ENCODE peak calls at places on chromosome 12, in eight cellular contexts. N is neural progenitor cell, W is adipocyte, O is IMR-90, G is HepG2, A is endodermal cell, H is SK-N-SH, J is GM23248. P is an unnamed sample.

GRCh38 chr12:53483225-53483978 is 15.9 kb downstream of the MAP3K12 start:
- DNase-seq in N (no peak), G (no peak), H (no peak), A (peak), O (no peak), W (no peak), J (no peak), P (no peak)

GRCh38 chr12:120394483-120395367 is 25.8 kb upstream of the MSI1 start:
- DNase-seq in W (no peak), O (no peak), J (no peak), A (peak), H (no peak), G (no peak), N (peak), P (no peak)

GRCh38 chr12:87266305-87266704 is 762.9 kb downstream of the C12orf50 start:
- DNase-seq in H (no peak), A (no peak), O (no peak), G (peak), J (peak), N (peak), W (no peak), P (no peak)

GRCh38 chr12:8996682-8997405 is 7.5 kb downstream of the KLRG1 start:
- DNase-seq in O (peak), A (no peak), G (no peak), J (peak), N (no peak), H (no peak), W (peak), P (no peak)

GRCh38 chr12:57899010-57899662 is 42.2 kb upstream of the ATP23 start:
- DNase-seq in G (no peak), H (no peak), W (peak), J (peak), A (peak), O (peak), N (no peak), P (no peak)

GRCh38 chr12:70507442-70507841 is 129.8 kb downstream of the PTPRB start:
- DNase-seq in W (no peak), J (no peak), N (no peak), O (no peak), H (no peak), A (no peak), G (no peak), P (no peak)

GRCh38 chr12:21354641-21355040 is 18.1 kb upstream of the IAPP start:
- DNase-seq in J (no peak), N (no peak), W (no peak), G (no peak), A (no peak), H (no peak), O (no peak), P (no peak)

GRCh38 chr12:108610336-108610815 is 12.5 kb upstream of the TMEM119 start:
- DNase-seq in A (no peak), N (no peak), J (no peak), G (no peak), W (no peak), O (no peak), H (no peak), P (no peak)

GRCh38 chr12:96233941-96234461 is 39.8 kb downstream of the ELK3 start:
- DNase-seq in N (no peak), W (no peak), G (no peak), O (peak), H (peak), A (peak), J (peak), P (no peak)

GRCh38 chr12:70557583-70558263 is 79.5 kb downstream of the PTPRB start:
- DNase-seq in W (no peak), H (no peak), O (no peak), N (no peak), G (peak), J (no peak), A (no peak), P (no peak)

GRCh38 chr12:111386891-111387290 is 18.0 kb upstream of the PHETA1 start:
- DNase-seq in J (peak), O (no peak), W (no peak), G (no peak), A (no peak), N (no peak), H (no peak), P (no peak)

GRCh38 chr12:65734226-65734625 is 90.1 kb upstream of the HMGA2 start:
- DNase-seq in G (no peak), O (no peak), H (no peak), J (no peak), A (peak), N (no peak), W (no peak), P (no peak)

GRCh38 chr12:65728913-65729793 is 95.1 kb upstream of the HMGA2 start:
- DNase-seq in H (no peak), W (peak), A (peak), O (peak), G (no peak), N (peak), J (peak), P (peak)

GRCh38 chr12:65725376-65725775 is 98.9 kb upstream of the HMGA2 start:
- DNase-seq in A (no peak), J (peak), N (no peak), H (no peak), G (no peak), W (peak), O (peak), P (peak)

GRCh38 chr12:65731771-65732170 is 92.5 kb upstream of the HMGA2 start:
- DNase-seq in N (no peak), J (no peak), H (no peak), O (no peak), A (no peak), W (no peak), G (no peak), P (no peak)

DNA sequence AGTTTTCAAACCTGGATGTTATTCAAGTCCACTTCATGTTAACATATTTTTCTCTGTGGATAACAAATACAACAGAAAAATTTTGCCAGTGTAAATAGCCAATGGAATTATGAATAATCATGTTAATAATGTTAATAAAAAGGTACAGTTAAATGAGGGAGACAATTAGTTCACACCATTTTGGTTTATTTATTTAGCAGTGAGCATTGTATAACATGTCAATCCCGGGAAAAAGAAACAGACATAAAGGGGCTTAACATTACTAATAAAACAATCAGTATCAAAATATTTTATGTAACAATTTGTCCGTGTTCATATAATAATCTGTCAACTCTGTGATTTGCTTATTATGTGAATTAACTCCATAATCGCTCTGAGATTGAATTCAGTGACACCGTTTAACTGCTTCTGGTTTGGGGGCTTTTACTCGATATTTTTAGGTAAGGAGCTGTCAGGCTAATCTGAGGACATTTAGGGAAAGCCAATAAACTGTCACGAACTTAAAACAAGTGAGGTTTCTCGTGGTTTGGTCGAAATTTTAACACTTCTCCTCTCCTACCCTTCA is 95.9 kb upstream of the HMGA2 start:
- DNase-seq in W (no peak), O (no peak), H (no peak), G (no peak), N (no peak), J (peak), A (no peak), P (no peak)
- H3K4me3 ChIP-seq in W (peak), O (peak), H (peak), G (peak), N (peak), J (peak), A (peak), P (peak)

GRCh38 chr12:47807338-47807737 is 12.4 kb downstream of the HDAC7 start:
- DNase-seq in N (no peak), A (no peak), O (no peak), J (peak), H (no peak), G (no peak), W (no peak), P (no peak)
- H3K9ac ChIP-seq in N (no peak), A (no peak), O (no peak), J (peak), H (no peak), G (no peak), W (peak), P (no peak)

GRCh38 chr12:60257063-60257462 is 661.2 kb downstream of the SLC16A7 start:
- DNase-seq in O (peak), G (peak), A (no peak), J (peak), W (peak), N (peak), H (no peak), P (peak)
- H3K4me3 ChIP-seq in O (no peak), G (no peak), A (no peak), J (no peak), W (no peak), N (no peak), H (no peak), P (no peak)

GRCh38 chr12:115457798-115458197 is 773.8 kb upstream of the TBX3 start:
- DNase-seq in A (no peak), G (no peak), J (no peak), W (no peak), O (no peak), H (no peak), N (no peak), P (no peak)
- H3K9ac ChIP-seq in A (no peak), G (no peak), J (no peak), W (no peak), O (no peak), H (no peak), N (no peak), P (no peak)

DNA sequence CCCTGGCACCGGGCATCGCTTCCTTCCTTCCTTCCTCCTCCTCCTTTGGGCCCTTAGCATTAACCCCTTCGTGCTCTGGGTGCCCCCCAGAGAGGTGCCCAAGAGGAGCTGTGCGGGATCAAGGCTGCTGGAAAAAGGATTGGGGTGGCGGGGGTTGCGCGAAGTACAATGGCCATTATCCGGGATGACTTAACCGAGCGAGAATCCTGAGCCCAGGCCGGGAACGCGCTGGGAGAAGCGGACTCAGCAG is 2.8 kb downstream of the DHH start:
- DNase-seq in A (no peak), H (no peak), J (no peak), N (no peak), W (no peak), G (no peak), O (peak), P (no peak)
- H3K4me3 ChIP-seq in A (peak), H (no peak), J (peak), N (peak), W (peak), G (peak), O (no peak), P (no peak)

GRCh38 chr12:77190022-77190421 is 124.7 kb upstream of the E2F7 start:
- DNase-seq in H (no peak), W (peak), A (no peak), J (peak), N (no peak), O (peak), G (no peak), P (no peak)

DNA sequence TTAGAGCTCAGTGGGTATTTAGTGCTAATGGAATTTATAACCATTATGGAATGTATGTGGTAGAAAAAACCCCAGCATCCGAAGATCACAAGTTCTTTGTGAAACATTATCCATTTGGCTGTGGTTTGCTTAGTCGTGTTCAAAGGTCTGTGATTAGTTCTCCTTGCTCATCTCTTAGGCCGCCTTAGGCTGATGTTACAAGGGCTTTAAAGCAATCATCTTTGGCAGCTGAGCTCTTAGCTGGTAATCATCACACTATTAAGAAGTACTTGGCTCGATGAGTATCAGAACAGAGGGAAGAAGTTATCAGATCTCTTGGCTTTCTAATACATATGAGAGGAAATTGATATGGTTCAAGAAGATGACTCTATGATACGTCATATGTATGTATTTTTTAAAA is 124.1 kb upstream of the E2F7 start:
- DNase-seq in N (no peak), A (no peak), W (peak), H (no peak), O (peak), J (peak), G (no peak), P (no peak)
- H3K9ac ChIP-seq in N (no peak), A (no peak), W (peak), H (peak), O (no peak), J (peak), G (no peak), P (no peak)

P was measured in HCT116.